ENCODE peak calls at places on chromosomes 2 and 18, in ten cellular contexts. H is A549, K is ovary, D is sigmoid colon, V is heart left ventricle, B is spleen, P is prostate gland, L is H54, G is GM12892, X is Peyer's patch. M is an unnamed sample.

GRCh38 chr2:9260411-9261037 is 53.9 kb downstream of the ASAP2 start:
- DNase-seq in L (no peak), V (no peak), P (no peak), B (no peak), D (no peak), G (no peak), H (no peak), X (no peak), K (no peak), M (no peak)

GRCh38 chr2:236208281-236208900 is 40.2 kb upstream of the GBX2 start:
- DNase-seq in P (no peak), L (no peak), V (no peak), B (no peak), X (no peak), H (no peak), G (no peak), K (no peak), D (no peak), M (no peak)

GRCh38 chr2:75053484-75054112 is 95.2 kb downstream of the POLE4 start:
- DNase-seq in L (peak), H (peak), G (peak), D (no peak), X (peak), P (peak), B (no peak), V (no peak), K (peak), M (peak)

GRCh38 chr2:240519396-240520142 is 38.2 kb downstream of the ANKMY1 start:
- DNase-seq in K (no peak), G (no peak), L (no peak), V (no peak), H (no peak), B (peak), D (no peak), X (no peak), P (no peak), M (no peak)

GRCh38 chr2:166285215-166285614 is 90.5 kb downstream of the SCN9A start:
- DNase-seq in B (no peak), K (no peak), D (no peak), L (no peak), H (no peak), X (no peak), G (no peak), P (no peak), V (no peak), M (no peak)

GRCh38 chr2:113200236-113200635 is 26.5 kb downstream of the PSD4 start:
- DNase-seq in V (no peak), K (no peak), H (no peak), B (peak), P (no peak), L (no peak), X (no peak), G (no peak), D (no peak), M (no peak)

GRCh38 chr2:32745191-32745590 is 117.3 kb downstream of the TTC27 start:
- DNase-seq in K (no peak), X (no peak), G (no peak), L (no peak), V (no peak), H (no peak), B (no peak), P (no peak), D (no peak), M (no peak)

GRCh38 chr18:73060666-73061270 is 193.0 kb upstream of the NETO1 start:
- DNase-seq in K (no peak), H (no peak), L (no peak), G (no peak), P (no peak), V (no peak), D (no peak), X (no peak), B (no peak), M (no peak)

GRCh38 chr2:239114119-239114581 is 266.3 kb downstream of the TWIST2 start:
- DNase-seq in X (no peak), L (peak), H (no peak), B (no peak), D (no peak), V (no peak), G (no peak), K (no peak), P (no peak), M (no peak)

GRCh38 chr2:27075219-27075871 is 3.1 kb upstream of the EMILIN1 start:
- DNase-seq in D (peak), L (no peak), V (peak), B (peak), H (no peak), X (peak), P (no peak), K (peak), G (peak), M (no peak)

GRCh38 chr2:195322324-195322723 is 334.7 kb upstream of the SLC39A10 start:
- DNase-seq in X (peak), B (no peak), K (no peak), G (no peak), L (no peak), V (no peak), D (no peak), P (peak), H (peak), M (peak)

GRCh38 chr18:8841781-8842485 is 136.6 kb downstream of the MTCL1 start:
- DNase-seq in K (no peak), B (no peak), X (no peak), H (no peak), D (no peak), P (no peak), V (no peak), G (no peak), L (no peak), M (no peak)

GRCh38 chr2:154439156-154439555 is 259.3 kb upstream of the KCNJ3 start:
- DNase-seq in P (no peak), H (no peak), K (no peak), B (no peak), X (no peak), L (no peak), D (no peak), V (no peak), G (no peak), M (no peak)

GRCh38 chr2:170142502-170142901 is 35.4 kb upstream of the MYO3B start:
- DNase-seq in X (no peak), H (no peak), K (no peak), G (no peak), V (no peak), P (no peak), L (no peak), D (no peak), B (no peak), M (no peak)

GRCh38 chr2:17470855-17471641 is 47.2 kb downstream of the RAD51AP2 start:
- DNase-seq in G (no peak), L (no peak), H (peak), V (no peak), B (no peak), K (no peak), D (no peak), P (no peak), X (no peak), M (peak)

GRCh38 chr2:99984781-99985525 is 157.4 kb downstream of the AFF3 start:
- DNase-seq in X (no peak), H (no peak), P (no peak), L (no peak), K (no peak), D (no peak), B (no peak), V (no peak), G (no peak), M (no peak)

GRCh38 chr2:60339286-60339685 is 214.2 kb downstream of the BCL11A start:
- DNase-seq in G (no peak), X (no peak), D (no peak), K (no peak), L (no peak), B (no peak), V (no peak), P (no peak), H (no peak), M (no peak)

GRCh38 chr2:155377178-155377780 is 678.8 kb downstream of the KCNJ3 start:
- DNase-seq in H (no peak), L (no peak), B (no peak), G (no peak), K (no peak), V (no peak), X (no peak), P (no peak), D (no peak), M (no peak)

GRCh38 chr2:1656961-1657841 is 87.1 kb downstream of the PXDN start:
- DNase-seq in P (no peak), G (no peak), H (no peak), V (no peak), X (no peak), K (peak), D (peak), B (peak), L (no peak), M (no peak)

GRCh38 chr2:119482481-119483394 is 41.5 kb downstream of the SCTR start:
- DNase-seq in G (no peak), V (peak), L (no peak), X (no peak), D (no peak), B (no peak), P (no peak), H (no peak), K (no peak), M (no peak)

GRCh38 chr2:4404363-4404762 is 701.0 kb downstream of the DCDC2C start:
- DNase-seq in V (no peak), G (no peak), X (no peak), H (no peak), B (no peak), D (no peak), P (no peak), K (no peak), L (no peak), M (no peak)

GRCh38 chr2:189287982-189288494 is 108.5 kb upstream of the COL5A2 start:
- DNase-seq in G (no peak), D (no peak), X (no peak), V (no peak), L (no peak), B (no peak), P (no peak), K (no peak), H (peak), M (no peak)

GRCh38 chr2:28360066-28360741 is 32.5 kb upstream of the FOSL2 start:
- DNase-seq in G (no peak), B (no peak), L (no peak), V (no peak), X (no peak), K (no peak), H (no peak), D (no peak), P (no peak), M (no peak)

GRCh38 chr2:205701509-205701908 is 19.2 kb downstream of the NRP2 start:
- DNase-seq in D (no peak), G (no peak), V (no peak), L (no peak), K (no peak), X (no peak), H (no peak), B (no peak), P (no peak), M (no peak)

GRCh38 chr2:201947287-201947686 is 86.4 kb upstream of the FZD7 start:
- DNase-seq in P (no peak), D (no peak), B (no peak), G (no peak), L (no peak), H (no peak), K (no peak), X (no peak), V (no peak), M (no peak)

GRCh38 chr2:195737531-195738162 is 80.6 kb downstream of the SLC39A10 start:
- DNase-seq in P (no peak), G (no peak), H (no peak), D (no peak), V (no peak), X (no peak), B (no peak), K (no peak), L (no peak), M (no peak)

GRCh38 chr2:203510256-203510940 is 24.7 kb downstream of the RAPH1 start:
- DNase-seq in L (no peak), P (no peak), B (no peak), D (no peak), G (no peak), K (no peak), H (no peak), V (no peak), X (no peak), M (no peak)

GRCh38 chr2:166413255-166413654 is 37.5 kb upstream of the SCN9A start:
- DNase-seq in B (no peak), H (no peak), L (no peak), X (no peak), G (no peak), V (no peak), D (no peak), K (no peak), P (no peak), M (no peak)

GRCh38 chr18:46051731-46052461 is 20.2 kb downstream of the PSTPIP2 start:
- DNase-seq in G (no peak), L (no peak), V (no peak), P (peak), B (no peak), K (no peak), X (no peak), H (no peak), D (no peak), M (no peak)

GRCh38 chr2:17429130-17429529 is 89.1 kb downstream of the RAD51AP2 start:
- DNase-seq in G (no peak), D (no peak), H (no peak), P (no peak), X (no peak), B (no peak), L (no peak), K (no peak), V (no peak), M (no peak)

GRCh38 chr2:166609183-166609959 is 115.3 kb upstream of the SCN7A start:
- DNase-seq in P (no peak), G (no peak), H (no peak), B (no peak), D (no peak), L (no peak), X (no peak), V (no peak), K (no peak), M (no peak)

GRCh38 chr18:57730146-57730545 is 73.0 kb downstream of the ATP8B1 start:
- DNase-seq in D (no peak), V (no peak), L (no peak), K (no peak), X (no peak), B (no peak), H (no peak), G (no peak), P (no peak), M (no peak)

GRCh38 chr2:174820361-174820760 is 56.1 kb upstream of the CHRNA1 start:
- DNase-seq in H (no peak), L (no peak), P (no peak), D (no peak), G (no peak), V (no peak), X (no peak), K (no peak), B (no peak), M (no peak)

GRCh38 chr2:220157312-220157711 is 529.9 kb downstream of the SLC4A3 start:
- DNase-seq in D (no peak), G (no peak), H (no peak), X (no peak), B (no peak), L (no peak), V (no peak), K (no peak), P (no peak), M (no peak)

GRCh38 chr2:220512419-220512818 is 885.0 kb downstream of the SLC4A3 start:
- DNase-seq in V (no peak), L (no peak), B (no peak), X (no peak), P (no peak), H (no peak), K (no peak), G (no peak), D (no peak), M (no peak)

GRCh38 chr2:240255811-240256703 is 115.6 kb upstream of the OTOS start:
- DNase-seq in H (no peak), K (no peak), D (no peak), L (no peak), G (no peak), X (no peak), P (peak), V (no peak), B (peak), M (no peak)

DNA sequence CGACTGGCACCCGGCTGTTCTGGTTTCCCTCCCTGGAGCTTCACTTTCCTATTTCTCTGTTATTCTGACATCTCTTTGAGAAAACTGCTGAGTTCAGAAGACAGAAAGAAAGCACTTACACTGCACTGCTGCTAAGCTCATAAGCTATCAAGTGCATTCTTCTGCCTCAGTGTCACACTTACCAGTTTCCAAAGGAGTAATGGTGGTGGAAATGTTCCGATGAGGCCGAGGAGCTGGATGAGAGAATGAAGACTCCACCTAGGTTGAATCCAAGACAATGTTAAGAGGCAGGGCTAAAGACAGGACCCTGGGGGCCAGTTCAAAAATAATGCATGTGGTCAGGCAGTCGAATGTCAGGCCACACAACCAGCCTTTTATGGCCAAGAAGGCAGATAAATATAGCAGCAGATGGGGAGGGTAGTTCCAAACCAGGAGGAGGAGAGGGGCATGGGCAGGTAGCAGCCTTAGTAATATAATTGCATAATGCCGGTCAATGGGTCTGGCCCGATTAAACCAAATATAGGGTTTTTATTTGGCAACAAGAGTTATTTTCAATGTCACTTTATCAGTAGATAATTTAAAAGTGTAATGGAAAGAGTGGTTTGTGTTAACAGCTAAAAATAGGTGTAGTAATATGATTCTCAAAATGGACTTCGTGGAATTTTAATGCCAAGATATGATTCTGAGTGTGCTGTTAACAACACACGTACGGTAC is at the start of gene MYOM1:
- DNase-seq in B (no peak), V (peak), X (no peak), H (no peak), L (no peak), P (no peak), D (no peak), G (no peak), K (no peak), M (no peak)
- TF ChIP-seq POLR2A in B (no peak), V (no peak), X (no peak), H (no peak), L (no peak), P (no peak), D (no peak), G (no peak), K (no peak), M (no peak)

GRCh38 chr2:159098815-159099455 is 130.5 kb downstream of the TANC1 start:
- DNase-seq in H (no peak), L (no peak), K (no peak), D (no peak), B (no peak), X (no peak), V (no peak), P (no peak), G (no peak), M (no peak)

GRCh38 chr2:159106105-159106504 is 137.7 kb downstream of the TANC1 start:
- DNase-seq in K (no peak), L (no peak), P (no peak), D (no peak), V (no peak), B (no peak), X (no peak), H (no peak), G (no peak), M (no peak)

GRCh38 chr2:159101755-159102489 is 133.5 kb downstream of the TANC1 start:
- DNase-seq in G (no peak), K (no peak), H (no peak), X (no peak), B (no peak), D (no peak), L (no peak), V (no peak), P (no peak), M (no peak)

GRCh38 chr2:159108178-159108893 is 139.9 kb downstream of the TANC1 start:
- DNase-seq in X (no peak), L (no peak), B (no peak), D (no peak), K (no peak), G (no peak), P (peak), V (peak), H (no peak), M (no peak)

GRCh38 chr2:159103411-159103810 is 135.0 kb downstream of the TANC1 start:
- DNase-seq in D (no peak), P (no peak), V (no peak), K (no peak), B (no peak), X (no peak), L (no peak), G (no peak), H (no peak), M (no peak)
- TF ChIP-seq POLR2A in D (no peak), P (no peak), V (no peak), K (no peak), B (no peak), X (no peak), L (no peak), G (no peak), H (no peak), M (no peak)

DNA sequence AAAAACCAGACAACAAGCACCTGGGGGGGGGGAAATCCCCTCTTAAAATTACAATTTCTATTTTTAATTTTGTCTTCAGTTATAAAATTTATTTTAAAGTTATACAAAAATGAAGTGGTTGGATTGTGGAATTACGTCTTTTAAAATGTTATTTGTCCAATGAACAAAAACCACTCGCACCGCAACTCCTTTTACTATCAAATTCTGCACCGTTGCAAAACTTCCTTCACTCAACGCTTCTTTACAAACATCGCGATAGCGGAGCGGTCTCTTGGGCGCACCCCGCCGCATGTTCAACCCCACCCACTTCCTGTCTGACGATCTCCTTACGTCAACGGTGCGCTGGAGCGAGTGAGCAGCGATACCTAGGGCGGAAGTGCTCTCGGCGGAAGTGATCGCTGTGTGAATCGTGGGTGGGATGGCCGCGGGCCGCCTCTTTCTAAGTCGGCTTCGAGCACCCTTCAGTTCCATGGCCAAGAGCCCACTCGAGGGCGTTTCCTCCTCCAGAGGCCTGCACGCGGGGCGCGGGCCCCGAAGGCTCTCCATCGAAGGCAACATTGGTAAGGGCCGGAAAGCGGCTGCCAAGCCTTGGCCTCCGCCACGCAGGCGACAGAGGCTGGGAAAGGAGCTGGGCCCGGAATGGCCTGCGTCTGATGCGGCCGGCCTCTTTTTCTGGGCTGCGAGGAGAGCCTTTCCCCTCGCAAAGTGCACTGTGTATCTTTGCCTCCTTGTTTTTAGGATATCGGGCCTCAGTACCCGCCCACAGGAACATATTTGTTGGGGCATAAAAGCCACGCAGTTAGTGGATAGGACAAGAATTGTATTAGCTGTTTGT is at the start of gene DGUOK:
- DNase-seq in X (peak), L (peak), H (peak), D (peak), P (peak), G (peak), K (peak), V (peak), B (peak), M (peak)
- TF ChIP-seq POLR2A in X (peak), L (peak), H (peak), D (peak), P (peak), G (peak), K (peak), V (no peak), B (peak), M (peak)

GRCh38 chr2:241609859-241610793 is 26.8 kb downstream of the THAP4 start:
- DNase-seq in B (peak), G (peak), H (no peak), K (peak), L (peak), V (peak), P (peak), D (peak), X (peak), M (peak)
- TF ChIP-seq POLR2A in B (no peak), G (peak), H (no peak), K (no peak), L (peak), V (no peak), P (peak), D (no peak), X (peak), M (no peak)

M was measured in testis.